ENCODE peak calls at places on chromosome 6, in four cellular contexts. K is H1, J is HepG2, Z is body of pancreas. E is an unnamed sample.
A peak's percentile ranks its signal among the peaks of the same experiment; 100 is the strongest.

GRCh38 chr6:44081753-44082152 is 45.5 kb downstream of the MRPL14 start:
- DNase-seq in Z (no peak), K (no peak), J (no peak), E (no peak)

GRCh38 chr6:162416845-162417537 is 310.6 kb downstream of the PRKN start:
- DNase-seq in Z (no peak), J (no peak), K (no peak), E (no peak)

GRCh38 chr6:131015630-131016263 is 47.3 kb downstream of the EPB41L2 start:
- DNase-seq in K (no peak), J (no peak), Z (no peak), E (no peak)

GRCh38 chr6:17741507-17741906 is 34.8 kb upstream of the NUP153 start:
- DNase-seq in J (no peak), Z (no peak), K (no peak), E (no peak)

GRCh38 chr6:131058236-131058635 is 4.8 kb downstream of the EPB41L2 start:
- DNase-seq in Z (no peak), J (no peak), K (no peak), E (no peak)

GRCh38 chr6:169253745-169254238 is at the start of gene THBS2:
- DNase-seq in J (no peak), Z (no peak), K (no peak), E (no peak)

GRCh38 chr6:39203804-39204495 is 25.3 kb downstream of the KCNK5 start:
- DNase-seq in Z (peak; percentile 74), K (no peak), J (no peak), E (peak; percentile 97)

GRCh38 chr6:25042599-25042936 is 106.8 kb upstream of the RIPOR2 start:
- DNase-seq in K (no peak), J (no peak), Z (no peak), E (no peak)

GRCh38 chr6:163335671-163336545 is 78.6 kb upstream of the QKI start:
- DNase-seq in K (no peak), J (no peak), Z (peak; percentile 20), E (no peak)

GRCh38 chr6:34973547-34974248 is 84.6 kb downstream of the ANKS1A start:
- DNase-seq in J (peak; percentile 25), Z (no peak), K (no peak), E (no peak)

GRCh38 chr6:111580826-111581505 is 24.7 kb downstream of the TRAF3IP2 start:
- DNase-seq in K (no peak), Z (no peak), J (no peak), E (no peak)

GRCh38 chr6:1024587-1024986 is 287.3 kb upstream of the FOXQ1 start:
- DNase-seq in J (peak; percentile 52), Z (no peak), K (no peak), E (no peak)

GRCh38 chr6:139984317-139984716 is 609.9 kb upstream of the CITED2 start:
- DNase-seq in K (no peak), J (no peak), Z (no peak), E (no peak)

GRCh38 chr6:119539066-119539746 is 189.6 kb upstream of the MAN1A1 start:
- DNase-seq in K (no peak), J (no peak), Z (no peak), E (no peak)

GRCh38 chr6:14121936-14122344 is 4.4 kb downstream of the CD83 start:
- DNase-seq in Z (no peak), K (no peak), J (no peak), E (no peak)

GRCh38 chr6:14119764-14120163 is 2.2 kb downstream of the CD83 start:
- DNase-seq in J (no peak), K (no peak), Z (no peak), E (no peak)

GRCh38 chr6:14118091-14118439 is 493 bp downstream of the CD83 start:
- DNase-seq in K (no peak), Z (no peak), J (no peak), E (no peak)

GRCh38 chr6:14118444-14118843 is 872 bp downstream of the CD83 start:
- DNase-seq in Z (no peak), J (no peak), K (no peak), E (no peak)

DNA sequence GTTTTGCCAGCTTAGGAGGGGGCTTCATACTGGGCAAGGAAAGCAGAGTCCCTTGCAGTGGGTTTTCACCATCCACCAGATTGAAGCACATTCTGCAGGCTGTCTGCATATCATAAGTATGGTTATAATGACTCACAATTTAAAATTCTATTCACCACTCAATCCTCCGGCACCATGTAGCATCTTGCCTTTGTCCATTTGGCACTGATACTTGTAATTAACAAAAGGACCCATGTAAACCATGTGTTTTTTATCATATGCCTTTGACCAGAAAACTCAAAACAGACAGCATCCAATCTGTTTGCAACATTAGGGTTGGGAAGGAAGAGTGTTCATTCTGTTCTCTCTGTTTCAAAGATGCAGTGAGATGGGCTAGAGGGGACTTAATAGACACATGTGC is 3.0 kb downstream of the CD83 start:
- DNase-seq in Z (no peak), K (no peak), J (no peak), E (no peak)
- H3K4me3 ChIP-seq in Z (no peak overlapping the region), K (no peak overlapping the region), J (no peak overlapping the region), E (no peak overlapping the region)

DNA sequence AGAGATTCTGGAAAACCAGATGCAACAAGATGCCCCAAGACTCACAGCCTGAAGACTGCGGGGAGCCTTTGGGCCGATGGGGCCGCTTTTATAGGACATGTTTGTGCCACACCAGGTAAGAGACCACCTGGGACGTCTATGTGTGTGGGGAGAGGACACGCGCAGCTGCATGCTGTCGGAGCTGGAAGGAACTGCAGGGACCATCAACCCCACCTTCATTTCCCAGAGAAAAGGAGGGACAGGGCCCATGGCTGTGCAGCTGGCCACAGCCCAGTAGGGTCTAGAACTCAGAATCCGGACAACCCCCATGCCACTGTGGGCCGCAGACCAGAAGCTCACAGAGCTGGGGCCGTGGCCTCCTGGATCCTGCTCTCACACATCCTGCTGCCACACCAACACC is 100.3 kb upstream of the MPC1 start:
- DNase-seq in Z (no peak), J (no peak), K (no peak), E (no peak)
- H3K36me3 ChIP-seq in Z (no peaks in the 10 kb centered on the region), J (no peaks in the 10 kb centered on the region), K (no peaks in the 10 kb centered on the region), E (no peaks in the 10 kb centered on the region)

DNA sequence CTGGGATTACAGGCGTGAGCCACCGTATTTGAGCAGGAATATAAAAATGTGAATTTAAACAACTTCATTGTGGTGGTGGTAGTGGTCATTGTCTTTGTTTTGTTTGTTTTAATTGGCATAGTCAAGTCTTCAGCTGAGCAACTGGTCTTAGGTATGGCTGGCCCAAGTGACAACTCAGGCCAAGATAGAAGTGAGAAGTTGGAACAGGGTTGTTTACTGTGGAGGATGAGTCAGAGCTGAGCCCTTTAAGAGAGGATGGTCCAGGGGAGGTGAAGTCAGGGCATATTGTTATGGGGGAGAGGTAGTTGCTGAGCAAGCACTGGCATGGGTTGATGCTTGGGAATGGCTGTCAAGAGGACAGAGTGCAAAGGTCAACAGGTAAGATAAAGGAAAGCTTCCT is 308.2 kb downstream of the FARS2 start:
- DNase-seq in K (no peak), Z (no peak), J (no peak), E (no peak)
- H3K4me3 ChIP-seq in K (no peak overlapping the region), Z (no peak overlapping the region), J (no peak overlapping the region), E (no peak overlapping the region)

GRCh38 chr6:41088451-41088850 is 15.7 kb downstream of the NFYA start:
- DNase-seq in J (no peak), K (no peak), Z (no peak), E (no peak)

GRCh38 chr6:41085182-41085581 is 12.4 kb downstream of the NFYA start:
- DNase-seq in Z (no peak), J (no peak), K (no peak), E (no peak)

GRCh38 chr6:41079080-41079479 is 6.3 kb downstream of the NFYA start:
- DNase-seq in Z (no peak), K (no peak), J (no peak), E (no peak)

GRCh38 chr6:41080623-41081022 is 7.8 kb downstream of the NFYA start:
- DNase-seq in K (no peak), Z (no peak), J (no peak), E (no peak)

DNA sequence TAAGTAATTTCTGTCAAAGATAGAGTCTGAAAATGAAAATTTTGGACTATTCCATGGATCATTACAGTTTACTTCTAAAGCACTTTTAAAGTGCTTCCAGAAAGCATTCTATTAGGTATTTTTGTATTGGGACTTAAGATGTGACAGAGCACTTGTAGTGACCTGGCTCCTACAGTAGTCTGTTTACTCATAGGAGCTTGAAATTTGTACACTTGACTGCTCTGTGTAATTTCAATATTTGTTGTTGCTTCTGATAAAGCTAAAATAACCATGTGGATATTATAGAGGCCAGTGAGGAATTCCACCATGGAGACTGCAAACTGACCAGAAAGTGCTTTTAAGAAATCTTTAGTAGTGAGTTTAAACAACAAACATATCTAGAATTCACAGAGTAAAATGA is 10.3 kb downstream of the NFYA start:
- DNase-seq in K (no peak), Z (no peak), J (no peak), E (no peak)
- H3K36me3 ChIP-seq in K (peaks cover 55% of the 10 kb centered on the region), Z (no peaks in the 10 kb centered on the region), J (peaks cover 83% of the 10 kb centered on the region), E (peaks cover 4% of the 10 kb centered on the region)

DNA sequence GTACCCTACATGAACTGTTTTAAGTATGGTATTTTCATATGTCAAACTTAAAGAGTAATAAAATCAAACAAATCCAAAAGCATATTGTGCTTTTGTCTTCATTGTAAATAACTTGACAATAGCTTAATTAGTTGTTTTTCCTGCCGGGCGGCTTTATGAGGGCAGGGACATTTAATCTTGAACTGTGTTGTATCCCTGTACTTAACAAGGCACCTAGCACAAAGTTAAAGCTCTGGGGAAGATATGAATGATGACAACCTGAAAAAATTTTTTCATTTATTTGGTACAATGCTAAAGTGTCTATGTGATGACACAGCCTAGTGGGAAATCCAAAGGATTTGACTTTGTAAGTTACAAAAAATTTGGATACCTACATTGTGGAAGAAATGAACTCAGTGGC is 502 bp upstream of the HACE1 start:
- DNase-seq in Z (peak; percentile 7), K (no peak), J (no peak), E (no peak)
- H3K4me3 ChIP-seq in Z (peak overlapping the region; percentile 99), K (peak overlapping the region; percentile 90), J (peak overlapping the region; percentile 94), E (peak overlapping the region; percentile 90)

GRCh38 chr6:141635621-141636020 is 497.1 kb upstream of the GJE1 start:
- DNase-seq in J (no peak), K (no peak), Z (no peak), E (no peak)
- H3K36me3 ChIP-seq in J (no peaks in the 10 kb centered on the region), K (no peaks in the 10 kb centered on the region), Z (no peaks in the 10 kb centered on the region), E (no peaks in the 10 kb centered on the region)

GRCh38 chr6:32867559-32868256 is 13.7 kb downstream of the PSMB9 start:
- DNase-seq in Z (no peak), K (no peak), J (no peak), E (no peak)
- H3K4me3 ChIP-seq in Z (no peak overlapping the region), K (no peak overlapping the region), J (no peak overlapping the region), E (no peak overlapping the region)

GRCh38 chr6:158064725-158065251 is 83.1 kb downstream of the SYNJ2 start:
- DNase-seq in J (no peak), K (no peak), Z (peak; percentile 23), E (no peak)
- H3K36me3 ChIP-seq in J (peaks cover 92% of the 10 kb centered on the region), K (no peaks in the 10 kb centered on the region), Z (no peaks in the 10 kb centered on the region), E (no peaks in the 10 kb centered on the region)

DNA sequence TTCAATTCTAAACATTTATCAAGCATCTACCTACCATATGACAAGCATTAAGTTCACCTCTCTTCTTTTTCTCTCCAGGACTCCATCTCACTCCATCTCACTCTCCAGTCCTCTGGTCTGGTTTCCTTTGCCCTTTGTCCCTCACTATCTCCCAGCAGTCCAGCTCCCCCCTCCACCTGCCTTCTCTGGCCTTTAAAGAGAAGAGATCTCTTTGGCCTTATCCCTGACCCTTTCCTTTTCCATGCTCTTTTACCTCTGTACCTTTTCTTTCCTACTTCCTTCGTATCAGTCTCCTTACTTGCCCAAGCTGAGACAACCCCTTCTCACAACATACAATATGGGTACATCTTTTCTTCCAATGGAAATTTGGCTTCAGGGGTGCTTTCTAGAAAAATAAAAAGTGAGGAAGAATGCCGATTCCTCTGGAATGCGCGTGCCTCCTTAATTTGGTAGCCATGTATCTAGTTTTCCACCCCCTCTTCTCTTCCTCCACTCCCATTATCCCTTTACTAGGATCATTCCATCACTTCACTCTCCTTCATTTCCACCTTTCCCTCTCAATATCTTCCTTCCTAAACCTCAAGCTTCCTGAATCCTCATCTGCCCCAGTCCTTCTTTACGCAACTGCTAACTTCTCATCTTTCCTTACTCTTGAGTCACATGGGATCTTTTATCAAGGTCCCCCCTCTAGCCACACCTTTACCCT is 745 bp upstream of the AGPAT1 start:
- DNase-seq in K (no peak), Z (no peak), J (no peak), E (peak; percentile 49)
- H3K4me3 ChIP-seq in K (peak overlapping the region; percentile 91), Z (no peak overlapping the region), J (peak overlapping the region; percentile 98), E (peak overlapping the region; percentile 77)